ENCODE peak calls at places on chromosomes 11 and 22, in eight cellular contexts. U is prostate gland, V is A673, N is heart left ventricle, F is lung, W is IMR-90, P is pancreas, D is OCI-LY7. R is an unnamed sample. For H3K4me1 and H3K9me3, the result is how much of the 10 kb centered on the place peaks cover.

GRCh38 chr11:64304032-64304315 is 1.4 kb upstream of the ESRRA start:
- DNase-seq in U (no peak), V (no peak), N (no peak), F (no peak), W (no peak), P (peak), D (no peak), R (no peak)

GRCh38 chr11:102921587-102922220 is 33.8 kb downstream of the MMP13 start:
- DNase-seq in U (no peak), V (peak), N (no peak), F (no peak), W (no peak), P (no peak), D (no peak), R (no peak)

GRCh38 chr11:41189711-41190477 is 269.6 kb downstream of the LRRC4C start:
- DNase-seq in U (no peak), V (no peak), N (no peak), F (no peak), W (no peak), P (no peak), D (no peak), R (no peak)

GRCh38 chr11:34243620-34244493 is 114.0 kb downstream of the ABTB2 start:
- DNase-seq in U (peak), V (peak), N (no peak), F (peak), W (peak), P (no peak), D (no peak), R (no peak)

GRCh38 chr11:17531071-17531817 is 13.0 kb downstream of the USH1C start:
- DNase-seq in U (no peak), V (no peak), N (no peak), F (no peak), W (no peak), P (no peak), D (no peak), R (no peak)

GRCh38 chr11:5004429-5005274 is 10.0 kb downstream of the OR51L1 start:
- DNase-seq in U (peak), V (peak), N (peak), F (peak), W (peak), P (peak), D (peak), R (no peak)

GRCh38 chr11:14669499-14669898 is 25.9 kb downstream of the PDE3B start:
- DNase-seq in U (no peak), V (no peak), N (no peak), F (no peak), W (no peak), P (no peak), D (no peak), R (no peak)

GRCh38 chr11:110184974-110185597 is 91.9 kb downstream of the ZC3H12C start:
- DNase-seq in U (no peak), V (no peak), N (no peak), F (no peak), W (peak), P (no peak), D (no peak), R (no peak)

GRCh38 chr22:45422237-45422983 is 8.9 kb downstream of the RIBC2 start:
- DNase-seq in U (no peak), V (no peak), N (no peak), F (peak), W (no peak), P (no peak), D (no peak), R (no peak)

GRCh38 chr22:46577361-46578249 is 40.2 kb upstream of the CELSR1 start:
- DNase-seq in U (no peak), V (no peak), N (peak), F (no peak), W (no peak), P (peak), D (no peak), R (no peak)

GRCh38 chr11:4072668-4073285 is 21.8 kb upstream of the RRM1 start:
- DNase-seq in U (peak), V (peak), N (peak), F (peak), W (peak), P (no peak), D (peak), R (peak)

GRCh38 chr11:296976-297665 is 2.2 kb downstream of the IFITM5 start:
- DNase-seq in U (no peak), V (no peak), N (peak), F (no peak), W (no peak), P (peak), D (no peak), R (peak)

GRCh38 chr11:76293189-76293631 is 86.9 kb upstream of the WNT11 start:
- DNase-seq in U (no peak), V (no peak), N (no peak), F (no peak), W (no peak), P (no peak), D (no peak), R (no peak)

GRCh38 chr11:17544181-17544622 is at the start of gene USH1C:
- DNase-seq in U (no peak), V (no peak), N (no peak), F (no peak), W (no peak), P (peak), D (no peak), R (no peak)

GRCh38 chr22:30574095-30574981 is at the start of gene GAL3ST1:
- DNase-seq in U (no peak), V (no peak), N (no peak), F (no peak), W (no peak), P (no peak), D (no peak), R (no peak)

GRCh38 chr11:95931916-95932315 is 8.0 kb upstream of the MTMR2 start:
- DNase-seq in U (no peak), V (no peak), N (no peak), F (no peak), W (no peak), P (no peak), D (no peak), R (no peak)

GRCh38 chr11:122690801-122691649 is 35.5 kb downstream of the UBASH3B start:
- DNase-seq in U (no peak), V (peak), N (no peak), F (no peak), W (peak), P (no peak), D (peak), R (peak)

GRCh38 chr11:1448166-1448825 is 38.3 kb downstream of the MOB2 start:
- DNase-seq in U (no peak), V (no peak), N (no peak), F (no peak), W (no peak), P (no peak), D (no peak), R (no peak)

GRCh38 chr11:65381721-65382035 is 768 bp downstream of the SLC25A45 start:
- DNase-seq in U (peak), V (peak), N (no peak), F (no peak), W (no peak), P (no peak), D (peak), R (no peak)

GRCh38 chr11:98411777-98412176 is 609.0 kb upstream of the CNTN5 start:
- DNase-seq in U (no peak), V (no peak), N (no peak), F (no peak), W (no peak), P (no peak), D (no peak), R (no peak)

GRCh38 chr22:41576877-41577276 is 12.8 kb downstream of the PMM1 start:
- DNase-seq in U (no peak), V (peak), N (peak), F (no peak), W (peak), P (peak), D (peak), R (peak)

GRCh38 chr22:27639180-27640086 is 162.1 kb downstream of the MN1 start:
- DNase-seq in U (no peak), V (no peak), N (peak), F (no peak), W (no peak), P (no peak), D (no peak), R (no peak)

GRCh38 chr11:64877390-64878222 is 815 bp downstream of the EHD1 start:
- DNase-seq in U (no peak), V (no peak), N (peak), F (peak), W (no peak), P (peak), D (peak), R (no peak)

GRCh38 chr22:43978558-43978957 is 23.3 kb downstream of the SAMM50 start:
- DNase-seq in U (no peak), V (no peak), N (no peak), F (no peak), W (no peak), P (no peak), D (no peak), R (no peak)

GRCh38 chr11:60871378-60872061 is 4.2 kb downstream of the ZP1 start:
- DNase-seq in U (no peak), V (no peak), N (peak), F (no peak), W (peak), P (no peak), D (no peak), R (no peak)

GRCh38 chr11:60868682-60869450 is 1.5 kb downstream of the ZP1 start:
- DNase-seq in U (no peak), V (no peak), N (peak), F (no peak), W (no peak), P (no peak), D (no peak), R (no peak)

GRCh38 chr11:60870733-60871377 is 3.5 kb downstream of the ZP1 start:
- DNase-seq in U (no peak), V (no peak), N (peak), F (no peak), W (no peak), P (no peak), D (no peak), R (no peak)

GRCh38 chr11:60869451-60869825 is 2.1 kb downstream of the ZP1 start:
- DNase-seq in U (no peak), V (no peak), N (peak), F (no peak), W (no peak), P (no peak), D (no peak), R (no peak)

DNA sequence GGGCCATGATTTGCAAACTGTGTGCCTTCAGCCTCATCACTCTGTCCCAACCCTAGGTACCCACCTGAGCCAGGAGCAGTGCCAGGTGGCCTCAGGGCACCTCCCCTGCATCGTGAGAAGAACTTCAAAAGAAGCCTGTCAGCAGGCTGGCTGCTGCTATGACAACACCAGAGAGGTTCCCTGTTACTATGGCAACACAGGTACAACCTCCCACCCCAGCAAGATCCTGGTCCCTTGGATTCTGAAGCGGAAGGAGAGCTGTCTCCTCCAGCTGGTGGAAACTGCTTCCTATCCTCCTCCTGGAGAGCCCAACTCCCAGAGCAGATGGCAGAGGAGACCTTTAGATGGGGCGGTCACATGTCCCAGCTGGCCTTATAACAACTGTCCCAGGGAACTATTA is 2.9 kb downstream of the ZP1 start:
- DNase-seq in U (no peak), V (no peak), N (peak), F (no peak), W (no peak), P (no peak), D (peak), R (no peak)
- H3K4me1 ChIP-seq in U (under half), V (under half), N (half or more), F (under half), W (under half), P (under half), D (under half), R (under half)

GRCh38 chr11:74736031-74736430 is 4.8 kb upstream of the CHRDL2 start:
- DNase-seq in U (no peak), V (no peak), N (no peak), F (no peak), W (no peak), P (no peak), D (no peak), R (no peak)

GRCh38 chr11:74729397-74729796 is 1.8 kb downstream of the CHRDL2 start:
- DNase-seq in U (no peak), V (no peak), N (no peak), F (no peak), W (no peak), P (no peak), D (no peak), R (no peak)

GRCh38 chr11:74735566-74735965 is 4.3 kb upstream of the CHRDL2 start:
- DNase-seq in U (no peak), V (no peak), N (no peak), F (no peak), W (no peak), P (no peak), D (no peak), R (no peak)

GRCh38 chr11:74730601-74731260 is 495 bp downstream of the CHRDL2 start:
- DNase-seq in U (no peak), V (no peak), N (no peak), F (no peak), W (no peak), P (peak), D (no peak), R (no peak)

GRCh38 chr11:74731301-74732094 is at the start of gene CHRDL2:
- DNase-seq in U (no peak), V (peak), N (no peak), F (no peak), W (peak), P (peak), D (no peak), R (no peak)
- H3K4me3 ChIP-seq in U (peak), V (no peak), N (peak), F (no peak), W (peak), P (no peak), D (no peak), R (no peak)

GRCh38 chr11:70586261-70587094 is 188.1 kb downstream of the CTTN start:
- DNase-seq in U (no peak), V (no peak), N (no peak), F (no peak), W (no peak), P (peak), D (no peak), R (no peak)
- H3K9me3 ChIP-seq in U (under half), V (under half), N (under half), F (under half), W (under half), P (under half), D (under half), R (under half)

GRCh38 chr11:119459293-119459976 is 36.5 kb upstream of the THY1 start:
- DNase-seq in U (no peak), V (no peak), N (no peak), F (no peak), W (no peak), P (no peak), D (no peak), R (no peak)

GRCh38 chr11:119460130-119460529 is 37.2 kb upstream of the THY1 start:
- DNase-seq in U (no peak), V (no peak), N (no peak), F (no peak), W (no peak), P (no peak), D (no peak), R (no peak)

GRCh38 chr11:119460582-119460981 is 37.6 kb upstream of the THY1 start:
- DNase-seq in U (no peak), V (no peak), N (no peak), F (no peak), W (peak), P (no peak), D (peak), R (no peak)

GRCh38 chr11:119461250-119461963 is 38.4 kb upstream of the THY1 start:
- DNase-seq in U (no peak), V (no peak), N (no peak), F (no peak), W (peak), P (no peak), D (no peak), R (no peak)
- H3K4me1 ChIP-seq in U (under half), V (under half), N (under half), F (under half), W (under half), P (under half), D (under half), R (under half)

GRCh38 chr11:79119491-79120284 is 321.1 kb downstream of the TENM4 start:
- DNase-seq in U (no peak), V (peak), N (no peak), F (no peak), W (no peak), P (no peak), D (no peak), R (no peak)

GRCh38 chr11:79116600-79116999 is 324.2 kb downstream of the TENM4 start:
- DNase-seq in U (no peak), V (no peak), N (no peak), F (no peak), W (no peak), P (no peak), D (no peak), R (no peak)

GRCh38 chr11:79113099-79113498 is 327.7 kb downstream of the TENM4 start:
- DNase-seq in U (no peak), V (no peak), N (no peak), F (no peak), W (no peak), P (no peak), D (no peak), R (no peak)

GRCh38 chr11:79121351-79121750 is 319.5 kb downstream of the TENM4 start:
- DNase-seq in U (no peak), V (no peak), N (no peak), F (no peak), W (peak), P (no peak), D (no peak), R (no peak)

DNA sequence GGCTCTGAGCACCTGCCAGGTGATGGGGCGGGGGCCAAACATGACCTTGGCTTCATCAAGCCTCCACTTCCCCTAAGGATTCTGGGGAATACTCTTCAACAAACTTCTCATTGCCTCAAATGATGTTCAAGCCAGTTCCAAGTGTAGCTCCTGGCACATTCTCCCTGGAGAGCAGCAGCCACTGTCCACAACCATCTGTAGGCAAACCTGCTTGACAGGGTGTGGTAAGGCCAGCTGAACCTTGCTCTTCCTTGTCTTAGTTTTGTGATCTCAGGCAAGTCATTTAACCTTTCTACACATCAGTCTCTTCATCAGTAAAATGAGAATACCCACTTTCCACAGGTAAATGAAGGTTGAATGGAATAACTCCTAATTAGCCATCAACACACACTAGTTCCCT is 323.3 kb downstream of the TENM4 start:
- DNase-seq in U (no peak), V (no peak), N (no peak), F (no peak), W (no peak), P (no peak), D (no peak), R (no peak)
- H3K4me3 ChIP-seq in U (no peak), V (no peak), N (no peak), F (no peak), W (no peak), P (no peak), D (no peak), R (no peak)

GRCh38 chr11:99461913-99462312 is 441.2 kb downstream of the CNTN5 start:
- DNase-seq in U (no peak), V (no peak), N (no peak), F (no peak), W (no peak), P (no peak), D (no peak), R (no peak)
- H3K9me3 ChIP-seq in U (under half), V (under half), N (under half), F (under half), W (under half), P (under half), D (under half), R (under half)